ENCODE peak calls at places on chromosomes 7 and 10, in seven cellular contexts. I, G, O, W, A, M and B are unnamed samples.
A peak's percentile ranks its signal among the peaks of the same experiment; 100 is the strongest.

GRCh38 chr10:110141747-110142625 is 65.4 kb upstream of the MXI1 start:
- DNase-seq in M (no peak), A (no peak), W (no peak), O (no peak), G (no peak), I (no peak), B (no peak)

GRCh38 chr7:92244803-92245486 is 769 bp downstream of the KRIT1 start:
- DNase-seq in G (peak; percentile 15), M (no peak), I (no peak), W (no peak), A (peak; percentile 3), O (no peak), B (no peak)

GRCh38 chr10:53697038-53697437 is 924.5 kb upstream of the MBL2 start:
- DNase-seq in W (peak; percentile 86), G (no peak), A (no peak), M (no peak), I (no peak), O (no peak), B (no peak)

GRCh38 chr7:333399-333776 is 43.4 kb downstream of the FOXL3 start:
- DNase-seq in W (no peak), A (no peak), G (no peak), O (no peak), M (no peak), I (no peak), B (no peak)

GRCh38 chr10:118793545-118793944 is 38.8 kb upstream of the CACUL1 start:
- DNase-seq in O (no peak), G (no peak), I (no peak), M (no peak), W (no peak), A (no peak), B (no peak)

GRCh38 chr7:78576196-78576595 is 777.6 kb downstream of the PHTF2 start:
- DNase-seq in M (no peak), I (no peak), W (no peak), A (no peak), G (no peak), O (no peak), B (no peak)

GRCh38 chr7:19491821-19492452 is 216.9 kb downstream of the POLR1F start:
- DNase-seq in I (no peak), M (peak; percentile 15), O (no peak), W (peak; percentile 1), G (peak; percentile 30), A (no peak), B (no peak)

GRCh38 chr7:87328281-87328680 is 17.2 kb upstream of the CROT start:
- DNase-seq in W (no peak), M (no peak), O (no peak), A (no peak), G (no peak), I (no peak), B (no peak)

GRCh38 chr10:48456808-48457761 is 147.8 kb downstream of the ARHGAP22 start:
- DNase-seq in A (no peak), M (no peak), O (peak; percentile 27), I (no peak), W (no peak), G (no peak), B (no peak)

GRCh38 chr10:6678211-6678803 is 98.2 kb upstream of the PRKCQ start:
- DNase-seq in O (peak; percentile 61), W (no peak), I (peak; percentile 45), M (no peak), A (peak; percentile 20), G (no peak), B (no peak)

GRCh38 chr7:30928254-30928872 is 16.7 kb downstream of the AQP1 start:
- DNase-seq in A (no peak), G (no peak), M (no peak), O (no peak), W (no peak), I (peak; percentile 0), B (no peak)

GRCh38 chr10:1652151-1652550 is 85.2 kb downstream of the ADARB2 start:
- DNase-seq in A (no peak), W (no peak), M (no peak), I (no peak), O (no peak), G (no peak), B (no peak)

GRCh38 chr10:90319188-90319914 is 538.5 kb downstream of the HTR7 start:
- DNase-seq in W (peak; percentile 99), O (no peak), A (no peak), G (no peak), I (no peak), M (peak; percentile 92), B (no peak)